ENCODE peak calls at places on chromosomes 4 and X, in five cellular contexts. L is GM06990, Y is left ventricle myocardium inferior, P is fibroblast of the aortic adventitia, T is thyroid gland. F is an unnamed sample.

GRCh38 chrX:151713859-151714258 is 2.0 kb upstream of the FATE1 start:
- DNase-seq in L (no peak), Y (no peak), P (peak), T (no peak), F (no peak)

GRCh38 chr4:37737456-37737855 is 51.3 kb upstream of the RELL1 start:
- DNase-seq in L (no peak), Y (no peak), P (peak), T (no peak), F (no peak)

GRCh38 chr4:16967722-16968121 is 69.3 kb upstream of the LDB2 start:
- DNase-seq in L (no peak), Y (peak), P (peak), T (peak), F (peak)

GRCh38 chr4:116027311-116027710 is 913.9 kb upstream of the NDST4 start:
- DNase-seq in L (no peak), Y (no peak), P (no peak), T (no peak), F (no peak)

GRCh38 chrX:120664081-120664480 is 34.2 kb upstream of the C1GALT1C1 start:
- DNase-seq in L (peak), Y (no peak), P (peak), T (no peak), F (no peak)

GRCh38 chrX:57899064-57899463 is 11.2 kb downstream of the ZXDA start:
- DNase-seq in L (no peak), Y (no peak), P (no peak), T (no peak), F (no peak)

GRCh38 chr4:26871611-26872010 is 11.0 kb downstream of the STIM2 start:
- DNase-seq in L (no peak), Y (no peak), P (peak), T (no peak), F (no peak)

GRCh38 chr4:121256887-121257426 is 92.8 kb upstream of the TNIP3 start:
- DNase-seq in L (no peak), Y (no peak), P (no peak), T (no peak), F (no peak)

GRCh38 chr4:183182873-183183725 is 84.0 kb downstream of the WWC2 start:
- DNase-seq in L (no peak), Y (no peak), P (peak), T (no peak), F (no peak)

GRCh38 chr4:15899511-15899910 is 39.0 kb downstream of the FGFBP1 start:
- DNase-seq in L (no peak), Y (no peak), P (no peak), T (no peak), F (no peak)

GRCh38 chr4:17544831-17545234 is 29.9 kb downstream of the CLRN2 start:
- DNase-seq in L (no peak), Y (no peak), P (no peak), T (no peak), F (no peak)

GRCh38 chr4:83618991-83619390 is 83.1 kb downstream of the GPAT3 start:
- DNase-seq in L (no peak), Y (no peak), P (no peak), T (no peak), F (no peak)

GRCh38 chr4:17814140-17814539 is 3.4 kb downstream of the NCAPG start:
- DNase-seq in L (no peak), Y (no peak), P (peak), T (no peak), F (no peak)

GRCh38 chr4:52554606-52555355 is 104.3 kb downstream of the USP46 start:
- DNase-seq in L (no peak), Y (no peak), P (no peak), T (no peak), F (no peak)

GRCh38 chrX:38069991-38070390 is 63.6 kb downstream of the SYTL5 start:
- DNase-seq in L (no peak), Y (no peak), P (no peak), T (no peak), F (no peak)

GRCh38 chr4:7052923-7053715 is 9.9 kb downstream of the TADA2B start:
- DNase-seq in L (no peak), Y (peak), P (peak), T (peak), F (no peak)

GRCh38 chr4:102037566-102037965 is 247.0 kb downstream of the BANK1 start:
- DNase-seq in L (no peak), Y (no peak), P (peak), T (no peak), F (no peak)

GRCh38 chr4:79917246-79917645 is 155.8 kb downstream of the ANTXR2 start:
- DNase-seq in L (peak), Y (no peak), P (peak), T (peak), F (no peak)

GRCh38 chr4:112840061-112840460 is 203.1 kb downstream of the LARP7 start:
- DNase-seq in L (no peak), Y (no peak), P (peak), T (no peak), F (no peak)

GRCh38 chr4:189792819-189793618 is 147.7 kb upstream of the FRG1 start:
- DNase-seq in L (peak), Y (peak), P (peak), T (peak), F (no peak)

GRCh38 chr4:146443525-146443924 is 78.2 kb downstream of the SLC10A7 start:
- DNase-seq in L (no peak), Y (no peak), P (no peak), T (no peak), F (no peak)

GRCh38 chr4:184368290-184368689 is 106.1 kb downstream of the IRF2 start:
- DNase-seq in L (no peak), Y (no peak), P (no peak), T (no peak), F (no peak)

GRCh38 chrX:129786210-129786651 is 6.5 kb downstream of the SASH3 start:
- DNase-seq in L (peak), Y (no peak), P (no peak), T (no peak), F (no peak)

GRCh38 chr4:142497606-142498005 is 348.5 kb downstream of the INPP4B start:
- DNase-seq in L (no peak), Y (no peak), P (no peak), T (no peak), F (no peak)

GRCh38 chr4:13980317-13980716 is 352.8 kb upstream of the BOD1L1 start:
- DNase-seq in L (no peak), Y (no peak), P (peak), T (no peak), F (no peak)

GRCh38 chr4:42787071-42787463 is 105.4 kb upstream of the GRXCR1 start:
- DNase-seq in L (no peak), Y (no peak), P (no peak), T (no peak), F (no peak)

GRCh38 chr4:84050014-84050413 is 449.1 kb downstream of the NKX6-1 start:
- DNase-seq in L (no peak), Y (no peak), P (no peak), T (peak), F (no peak)

GRCh38 chrX:130851569-130851968 is 51.4 kb downstream of the ENOX2 start:
- DNase-seq in L (no peak), Y (no peak), P (no peak), T (no peak), F (no peak)

GRCh38 chr4:12186526-12186925 is 757.8 kb upstream of the HS3ST1 start:
- DNase-seq in L (no peak), Y (no peak), P (no peak), T (no peak), F (no peak)

GRCh38 chr4:102578819-102579218 is 77.7 kb downstream of the NFKB1 start:
- DNase-seq in L (no peak), Y (no peak), P (no peak), T (no peak), F (no peak)

GRCh38 chr4:189505380-189505779 is 435.3 kb upstream of the FRG1 start:
- DNase-seq in L (no peak), Y (no peak), P (no peak), T (no peak), F (no peak)

GRCh38 chr4:2059726-2060577 is 825 bp downstream of the NAT8L start:
- DNase-seq in L (no peak), Y (peak), P (no peak), T (peak), F (no peak)

GRCh38 chrX:25523574-25523973 is 507.8 kb upstream of the ARX start:
- DNase-seq in L (no peak), Y (no peak), P (peak), T (peak), F (no peak)

GRCh38 chr4:96108146-96108545 is 268.3 kb downstream of the PDHA2 start:
- DNase-seq in L (no peak), Y (no peak), P (no peak), T (no peak), F (no peak)

GRCh38 chrX:97234471-97235097 is 350.9 kb downstream of the RPA4 start:
- DNase-seq in L (peak), Y (no peak), P (no peak), T (no peak), F (no peak)

GRCh38 chr4:36432556-36432955 is 151.1 kb downstream of the DTHD1 start:
- DNase-seq in L (no peak), Y (no peak), P (no peak), T (no peak), F (no peak)

GRCh38 chr4:84582302-84582987 is 482 bp upstream of the CDS1 start:
- DNase-seq in L (peak), Y (peak), P (peak), T (peak), F (peak)

GRCh38 chr4:3481783-3482397 is 18.8 kb downstream of the DOK7 start:
- DNase-seq in L (no peak), Y (no peak), P (no peak), T (no peak), F (no peak)

GRCh38 chrX:11273544-11273943 is 19.7 kb upstream of the AMELX start:
- DNase-seq in L (no peak), Y (no peak), P (no peak), T (no peak), F (no peak)

GRCh38 chr4:792729-793108 is 33.2 kb downstream of the CPLX1 start:
- DNase-seq in L (peak), Y (no peak), P (no peak), T (no peak), F (no peak)

GRCh38 chr4:791866-792630 is 33.9 kb downstream of the CPLX1 start:
- DNase-seq in L (peak), Y (no peak), P (peak), T (peak), F (no peak)

GRCh38 chr4:790466-790820 is 35.5 kb downstream of the CPLX1 start:
- DNase-seq in L (no peak), Y (no peak), P (no peak), T (no peak), F (no peak)

GRCh38 chr4:789571-790465 is 36.1 kb downstream of the CPLX1 start:
- DNase-seq in L (no peak), Y (no peak), P (no peak), T (no peak), F (no peak)

DNA sequence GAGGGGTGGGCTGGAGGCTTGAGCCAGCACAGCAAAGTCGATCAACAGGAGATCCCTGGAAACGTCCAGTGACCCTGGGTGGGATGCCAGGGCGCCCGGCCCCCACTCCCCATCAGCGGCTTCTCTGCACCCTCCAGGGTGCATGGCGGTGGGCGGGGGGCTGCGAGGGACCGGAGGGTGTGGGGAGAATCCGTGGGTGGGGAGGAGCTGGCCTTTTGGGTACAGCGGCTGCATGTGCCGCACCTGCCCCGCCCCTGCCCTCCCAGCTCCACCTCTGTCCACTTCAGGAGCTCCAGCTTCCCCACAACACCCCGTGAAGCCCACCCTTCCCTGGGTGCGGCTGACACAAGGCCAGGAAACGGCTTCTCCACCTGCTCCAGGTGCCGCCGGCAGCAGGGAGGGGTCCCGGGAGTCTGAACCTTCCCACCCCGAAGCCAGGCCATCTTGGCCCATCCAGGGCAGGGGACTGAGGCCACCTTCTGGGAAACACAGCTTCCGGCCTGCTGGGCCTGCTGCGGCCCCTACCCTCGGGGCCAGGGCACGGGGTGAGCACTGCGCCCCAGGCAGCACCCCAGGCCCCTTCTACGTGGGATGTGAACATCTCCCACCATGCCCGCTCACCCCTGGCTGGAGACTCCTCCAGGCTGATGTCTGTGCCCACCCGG is 34.6 kb downstream of the CPLX1 start:
- DNase-seq in L (no peak), Y (no peak), P (no peak), T (no peak), F (no peak)
- H3K4me3 ChIP-seq in L (no peak), Y (no peak), P (no peak), T (no peak), F (no peak)

DNA sequence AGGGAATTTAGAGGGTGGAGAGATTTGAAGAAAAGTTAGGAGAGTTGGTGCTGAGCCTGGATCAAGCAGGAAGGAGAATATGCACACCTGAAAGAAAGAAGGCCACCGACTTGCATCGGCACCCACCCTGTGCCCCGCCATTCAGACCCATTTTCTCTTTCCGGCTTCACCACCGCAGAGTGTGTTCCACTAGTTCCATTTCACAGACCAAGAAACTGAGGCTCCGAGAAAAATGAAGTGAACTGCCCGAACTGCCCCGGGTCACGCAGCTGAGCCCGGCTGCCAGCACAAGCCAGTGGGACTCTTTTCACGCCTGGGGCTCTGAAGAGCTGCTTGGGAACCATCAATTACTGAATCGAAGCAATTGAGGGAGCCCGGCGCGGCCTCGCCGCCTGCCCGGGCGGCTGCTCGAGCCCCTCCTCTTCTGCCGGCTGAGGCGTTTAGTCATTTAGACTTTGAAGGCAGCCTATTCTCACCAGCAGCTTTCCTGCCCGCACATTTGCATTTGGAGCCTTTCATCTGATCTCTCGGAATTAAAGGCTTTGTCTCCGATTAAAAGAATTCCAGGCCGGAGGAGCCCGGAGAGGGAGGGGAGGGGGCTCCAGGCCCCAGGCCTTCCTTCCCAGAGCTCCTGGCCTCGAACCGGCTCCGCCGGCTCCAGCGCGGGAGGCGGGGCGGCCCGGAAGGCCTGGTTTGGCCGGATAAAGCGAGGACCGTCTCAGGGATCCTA is 140.2 kb upstream of the PJA1 start:
- DNase-seq in L (no peak), Y (no peak), P (no peak), T (no peak), F (no peak)
- H3K4me3 ChIP-seq in L (no peak), Y (no peak), P (no peak), T (no peak), F (no peak)

GRCh38 chrX:153829799-153830631 is at the start of gene PDZD4:
- DNase-seq in L (no peak), Y (no peak), P (no peak), T (no peak), F (no peak)

GRCh38 chrX:153827903-153828302 is 2.4 kb downstream of the PDZD4 start:
- DNase-seq in L (no peak), Y (no peak), P (no peak), T (no peak), F (no peak)

GRCh38 chrX:153828308-153828707 is 2.0 kb downstream of the PDZD4 start:
- DNase-seq in L (no peak), Y (no peak), P (no peak), T (no peak), F (no peak)

GRCh38 chrX:153829549-153829798 is 870 bp downstream of the PDZD4 start:
- DNase-seq in L (no peak), Y (no peak), P (no peak), T (no peak), F (no peak)

GRCh38 chrX:153828723-153829548 is 1.4 kb downstream of the PDZD4 start:
- DNase-seq in L (no peak), Y (no peak), P (no peak), T (no peak), F (no peak)
- H3K4me3 ChIP-seq in L (no peak), Y (peak), P (no peak), T (peak), F (peak)

DNA sequence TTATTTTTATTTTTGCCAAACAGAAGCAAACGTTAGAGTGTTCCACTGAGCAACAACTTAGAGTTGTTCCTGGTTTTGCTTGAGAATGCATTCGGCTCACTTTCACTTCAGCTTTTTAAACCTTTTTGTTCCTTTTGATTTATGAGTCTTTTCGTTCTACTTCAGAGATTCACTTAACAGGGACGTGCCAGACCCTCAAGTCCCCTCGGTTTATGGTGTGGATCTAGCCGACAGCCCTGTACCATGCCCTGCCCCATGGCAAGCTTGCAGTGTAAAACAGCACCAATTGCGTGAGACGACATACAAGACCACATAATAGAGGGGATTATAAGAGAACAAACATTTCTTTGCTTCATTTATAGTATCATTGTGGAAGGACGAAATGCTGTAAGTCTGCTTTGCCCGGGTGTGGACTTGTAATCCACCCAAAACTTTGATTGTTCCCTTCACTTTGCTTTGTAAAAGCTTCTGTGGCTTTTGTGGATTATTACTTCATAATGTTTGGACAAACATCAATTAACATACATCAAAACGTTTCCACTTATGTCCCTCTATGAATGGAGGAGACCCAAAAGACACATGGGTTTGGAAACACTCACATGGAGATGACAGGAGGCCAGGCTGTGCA is 415.3 kb downstream of the SPRY1 start:
- DNase-seq in L (peak), Y (no peak), P (no peak), T (no peak), F (no peak)
- H3K4me3 ChIP-seq in L (no peak), Y (no peak), P (no peak), T (no peak), F (no peak)

DNA sequence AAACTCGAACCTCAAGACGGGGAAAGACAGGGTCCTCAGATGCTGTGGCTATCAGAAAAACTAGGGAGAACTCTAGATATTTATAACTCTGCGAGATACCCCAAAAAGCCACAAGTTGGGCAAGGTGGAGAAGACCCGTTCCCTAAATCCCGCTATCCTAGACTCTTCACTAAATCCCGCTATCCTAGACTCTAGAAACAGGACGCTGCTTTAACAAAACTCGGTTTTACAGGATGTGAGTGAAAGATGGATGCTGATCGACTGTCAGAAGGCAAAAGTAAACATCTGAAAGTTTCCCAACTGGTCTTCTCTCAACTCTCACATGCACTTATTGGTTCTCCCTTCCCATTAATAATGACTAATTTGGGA is 270 bp downstream of the DNAAF6 start:
- DNase-seq in L (no peak), Y (no peak), P (no peak), T (no peak), F (no peak)
- H3K4me3 ChIP-seq in L (peak), Y (peak), P (no peak), T (no peak), F (peak)

GRCh38 chrX:8726031-8726652 is 5.8 kb downstream of the ANOS1 start:
- DNase-seq in L (no peak), Y (no peak), P (no peak), T (peak), F (no peak)

GRCh38 chrX:8731579-8732395 is at the start of gene ANOS1:
- DNase-seq in L (no peak), Y (peak), P (no peak), T (peak), F (no peak)

GRCh38 chrX:8728932-8729331 is 3.0 kb downstream of the ANOS1 start:
- DNase-seq in L (no peak), Y (no peak), P (no peak), T (peak), F (no peak)

GRCh38 chrX:8730812-8731578 is 942 bp downstream of the ANOS1 start:
- DNase-seq in L (no peak), Y (no peak), P (no peak), T (peak), F (no peak)
- H3K4me3 ChIP-seq in L (no peak), Y (peak), P (no peak), T (peak), F (peak)

DNA sequence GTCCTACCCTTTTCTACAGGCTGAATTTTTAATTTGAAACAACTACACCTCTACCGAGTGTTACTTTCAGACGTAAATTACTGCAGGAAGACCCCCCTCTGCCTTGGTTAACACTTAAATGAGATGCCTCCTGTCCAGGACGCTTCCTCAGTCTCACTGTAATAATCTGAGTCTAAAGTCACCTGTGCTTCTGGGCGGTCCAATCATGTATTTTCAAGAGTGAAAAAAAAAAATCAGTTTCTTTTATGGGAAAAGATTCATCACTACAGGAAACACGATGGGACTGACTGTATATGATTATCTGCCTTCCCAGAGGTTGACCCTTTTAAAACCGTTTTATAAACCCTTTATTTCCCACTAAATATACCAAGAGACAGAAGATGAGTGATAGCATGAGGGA is 776 bp downstream of the RBM47 start:
- DNase-seq in L (no peak), Y (no peak), P (no peak), T (no peak), F (no peak)
- H3K4me3 ChIP-seq in L (peak), Y (peak), P (peak), T (peak), F (peak)

F was measured in tibial artery.